ENCODE peak calls at places on chromosome 10, in nine cellular contexts. J is IMR-90; X is mesendoderm; P is effector memory CD4-positive, alpha-beta T cell; U is left lung; Q is heart right ventricle; M is PC-3; Y is dorsolateral prefrontal cortex; T is AG04450. F is an unnamed sample.

GRCh38 chr10:94890264-94891022 is 48.0 kb upstream of the CYP2C9 start:
- DNase-seq in Q (no peak), J (no peak), U (no peak), M (no peak), T (no peak), X (peak; percentile 41), Y (no peak), P (no peak), F (no peak)

GRCh38 chr10:12431453-12432101 is 82.2 kb downstream of the CAMK1D start:
- DNase-seq in Y (no peak), X (no peak), T (no peak), M (no peak), P (no peak), U (no peak), Q (no peak), J (no peak), F (peak; percentile 8)

GRCh38 chr10:19933772-19934171 is 117.5 kb downstream of the PLXDC2 start:
- DNase-seq in J (no peak), M (no peak), U (no peak), T (no peak), Q (no peak), P (no peak), Y (no peak), X (no peak), F (no peak)

GRCh38 chr10:30959855-30960247 is 71.8 kb downstream of the ZNF438 start:
- DNase-seq in M (peak; percentile 20), P (no peak), T (no peak), J (no peak), X (no peak), U (no peak), Q (no peak), Y (no peak), F (no peak)

GRCh38 chr10:1631282-1631681 is 106.0 kb downstream of the ADARB2 start:
- DNase-seq in Y (no peak), U (no peak), J (no peak), M (no peak), P (no peak), Q (no peak), T (no peak), X (no peak), F (no peak)

GRCh38 chr10:33198610-33199009 is 135.9 kb downstream of the NRP1 start:
- DNase-seq in U (no peak), J (no peak), Q (no peak), X (no peak), Y (no peak), P (no peak), T (no peak), M (peak; percentile 62), F (no peak)

GRCh38 chr10:30812018-30812851 is 182.7 kb upstream of the LYZL2 start:
- DNase-seq in T (peak; percentile 80), U (no peak), J (peak; percentile 95), M (no peak), Y (no peak), Q (peak; percentile 44), X (no peak), P (no peak), F (peak; percentile 16)

GRCh38 chr10:60148266-60148840 is 241.3 kb downstream of the ANK3 start:
- DNase-seq in T (peak; percentile 69), P (no peak), M (peak; percentile 99), U (no peak), J (peak; percentile 84), Y (no peak), Q (no peak), X (no peak), F (no peak)

GRCh38 chr10:113045155-113046055 is 95.4 kb downstream of the TCF7L2 start:
- DNase-seq in T (peak; percentile 60), J (peak; percentile 93), Y (no peak), P (no peak), Q (no peak), U (no peak), M (peak; percentile 85), X (no peak), F (no peak)

GRCh38 chr10:34908472-34908871 is 93.4 kb upstream of the PARD3 start:
- DNase-seq in M (no peak), Q (no peak), U (no peak), T (peak; percentile 33), Y (peak; percentile 26), P (no peak), J (peak; percentile 69), X (no peak), F (no peak)

GRCh38 chr10:130933008-130933390 is 378.5 kb downstream of the TCERG1L start:
- DNase-seq in J (no peak), M (no peak), Q (no peak), T (no peak), P (no peak), Y (no peak), X (no peak), U (no peak), F (no peak)

GRCh38 chr10:125756196-125756595 is 19.4 kb downstream of the MMP21 start:
- DNase-seq in M (no peak), X (no peak), Y (no peak), P (no peak), U (no peak), Q (no peak), T (no peak), J (no peak), F (no peak)

GRCh38 chr10:130042386-130042785 is 68.2 kb downstream of the C10orf143 start:
- DNase-seq in T (no peak), J (no peak), X (no peak), Y (no peak), Q (no peak), P (no peak), U (no peak), M (no peak), F (no peak)

GRCh38 chr10:34768261-34768971 is 46.7 kb downstream of the PARD3 start:
- DNase-seq in P (no peak), T (no peak), Q (peak; percentile 79), X (peak; percentile 89), M (peak; percentile 99), Y (no peak), U (peak; percentile 83), J (peak; percentile 21), F (no peak)

GRCh38 chr10:120825878-120826383 is 25.2 kb upstream of the WDR11 start:
- DNase-seq in Q (no peak), J (no peak), T (no peak), Y (no peak), P (no peak), U (no peak), X (no peak), M (no peak), F (no peak)

GRCh38 chr10:104297697-104298660 is 29.0 kb downstream of the GSTO2 start:
- DNase-seq in X (peak; percentile 92), P (no peak), T (no peak), Y (no peak), J (peak; percentile 89), Q (no peak), M (no peak), U (no peak), F (no peak)

GRCh38 chr10:77305650-77306632 is 331.7 kb downstream of the KCNMA1 start:
- DNase-seq in Y (no peak), X (no peak), U (no peak), Q (no peak), J (peak; percentile 72), T (no peak), M (peak; percentile 98), P (no peak), F (no peak)

GRCh38 chr10:95835149-95835860 is 72.5 kb upstream of the CC2D2B start:
- DNase-seq in M (no peak), P (no peak), X (no peak), U (no peak), J (peak; percentile 5), T (no peak), Q (no peak), Y (no peak), F (no peak)

GRCh38 chr10:119029613-119030420 is at the start of gene NANOS1:
- DNase-seq in P (no peak), M (peak; percentile 17), Y (no peak), T (no peak), U (no peak), X (peak; percentile 59), J (peak; percentile 21), Q (no peak), F (no peak)

GRCh38 chr10:80202934-80203834 is 2.2 kb downstream of the ANXA11 start:
- DNase-seq in P (peak; percentile 35), T (peak; percentile 54), J (peak; percentile 85), U (peak; percentile 64), X (peak; percentile 97), Q (peak; percentile 71), Y (no peak), M (peak; percentile 98), F (no peak)

GRCh38 chr10:128694532-128694931 is 568.3 kb upstream of the MKI67 start:
- DNase-seq in J (no peak), X (no peak), U (no peak), Y (no peak), Q (no peak), T (no peak), P (no peak), M (no peak), F (no peak)

GRCh38 chr10:4407783-4408182 is 418.2 kb upstream of the AKR1E2 start:
- DNase-seq in U (no peak), Y (no peak), J (peak; percentile 85), Q (no peak), X (peak; percentile 11), M (peak; percentile 78), T (no peak), P (no peak), F (no peak)

GRCh38 chr10:72245949-72246525 is 27.7 kb upstream of the DDIT4 start:
- DNase-seq in J (no peak), P (no peak), Y (no peak), X (no peak), U (no peak), M (no peak), Q (no peak), T (no peak), F (no peak)

GRCh38 chr10:14074062-14074884 is 256.5 kb downstream of the FRMD4A start:
- DNase-seq in Q (peak; percentile 80), X (no peak), M (peak; percentile 95), J (peak; percentile 100), U (peak; percentile 81), P (no peak), Y (no peak), T (peak; percentile 100), F (no peak)
- H3K27ac ChIP-seq in Q (no peak overlapping the region), X (no peak overlapping the region), M (peak overlapping the region; percentile 82), J (peak overlapping the region; percentile 86), U (peak overlapping the region; percentile 55), P (no peak overlapping the region), Y (no peak overlapping the region), T (peak overlapping the region; percentile 84), F (no peak overlapping the region)

GRCh38 chr10:45418859-45419672 is 45.0 kb downstream of the ALOX5 start:
- DNase-seq in U (peak; percentile 80), P (peak; percentile 24), J (peak; percentile 10), Y (peak; percentile 42), X (peak; percentile 89), Q (peak; percentile 73), M (no peak), T (no peak), F (peak; percentile 51)
- H3K27ac ChIP-seq in U (peak overlapping the region; percentile 97), P (peak overlapping the region; percentile 86), J (no peak overlapping the region), Y (peak overlapping the region; percentile 70), X (no peak overlapping the region), Q (peak overlapping the region; percentile 97), M (no peak overlapping the region), T (no peak overlapping the region), F (peak overlapping the region; percentile 76)

GRCh38 chr10:132509506-132510173 is 27.9 kb upstream of the INPP5A start:
- DNase-seq in Y (no peak), T (no peak), J (no peak), U (peak; percentile 12), P (no peak), Q (no peak), M (no peak), X (no peak), F (no peak)
- H3K27ac ChIP-seq in Y (no peak overlapping the region), T (no peak overlapping the region), J (no peak overlapping the region), U (no peak overlapping the region), P (no peak overlapping the region), Q (peak overlapping the region; percentile 74), M (no peak overlapping the region), X (no peak overlapping the region), F (no peak overlapping the region)

GRCh38 chr10:102117391-102118159 is 2.6 kb downstream of the LDB1 start:
- DNase-seq in T (peak; percentile 41), U (peak; percentile 84), J (peak; percentile 73), P (peak; percentile 44), Q (peak; percentile 88), X (peak; percentile 79), Y (peak; percentile 86), M (no peak), F (peak; percentile 78)
- H3K27ac ChIP-seq in T (peak overlapping the region; percentile 89), U (peak overlapping the region; percentile 93), J (peak overlapping the region; percentile 91), P (peak overlapping the region; percentile 95), Q (peak overlapping the region; percentile 100), X (peak overlapping the region; percentile 48), Y (peak overlapping the region; percentile 98), M (no peak overlapping the region), F (peak overlapping the region; percentile 96)